ENCODE peak calls at places on chromosomes 2 and 18, in four cellular contexts. I, N, F and K are unnamed samples. For H3K27me3, the result is how much of the 10 kb centered on the place peaks cover.

GRCh38 chr2:121649402-121649651 is at the start of gene CLASP1:
- DNase-seq in I (peak), F (peak), N (peak), K (peak)

GRCh38 chr2:201466050-201466660 is 14.6 kb downstream of the STRADB start:
- DNase-seq in N (no peak), F (no peak), I (no peak), K (peak)

GRCh38 chr2:100265226-100265625 is 57.1 kb downstream of the LONRF2 start:
- DNase-seq in I (no peak), F (no peak), N (no peak), K (no peak)

GRCh38 chr2:51027442-51027841 is 4.5 kb downstream of the NRXN1 start:
- DNase-seq in I (no peak), N (no peak), F (no peak), K (no peak)

GRCh38 chr2:126788113-126788512 is 110.6 kb upstream of the TEX51 start:
- DNase-seq in F (no peak), I (no peak), N (no peak), K (no peak)

GRCh38 chr18:78421392-78421791 is 558.2 kb upstream of the SALL3 start:
- DNase-seq in N (no peak), F (no peak), I (no peak), K (no peak)

GRCh38 chr2:227415538-227416424 is 28.0 kb upstream of the SCYGR1 start:
- DNase-seq in F (no peak), I (peak), N (no peak), K (peak)

GRCh38 chr2:6510547-6510946 is 355.2 kb downstream of the CMPK2 start:
- DNase-seq in I (no peak), F (no peak), N (no peak), K (no peak)

GRCh38 chr18:61413388-61413787 is 80.2 kb downstream of the CDH20 start:
- DNase-seq in I (no peak), N (no peak), F (no peak), K (no peak)

GRCh38 chr2:168830958-168831357 is 28.5 kb downstream of the NOSTRIN start:
- DNase-seq in F (no peak), N (no peak), I (no peak), K (no peak)

GRCh38 chr2:43251171-43251731 is 24.8 kb upstream of the ZFP36L2 start:
- DNase-seq in I (no peak), F (no peak), N (peak), K (peak)

GRCh38 chr2:23478087-23478932 is 93.3 kb downstream of the KLHL29 start:
- DNase-seq in N (no peak), F (no peak), I (no peak), K (no peak)

GRCh38 chr18:57951999-57952774 is 91.8 kb upstream of the NEDD4L start:
- DNase-seq in F (no peak), I (no peak), N (no peak), K (peak)

GRCh38 chr18:45637546-45638327 is 22.5 kb downstream of the SLC14A2 start:
- DNase-seq in F (no peak), N (no peak), I (peak), K (no peak)

GRCh38 chr2:204491528-204491927 is 53.7 kb upstream of the PARD3B start:
- DNase-seq in N (no peak), I (no peak), F (no peak), K (peak)

GRCh38 chr2:43161650-43162542 is 64.5 kb downstream of the ZFP36L2 start:
- DNase-seq in I (no peak), F (no peak), N (no peak), K (no peak)

GRCh38 chr18:46158498-46158897 is 54.3 kb downstream of the HAUS1 start:
- DNase-seq in F (no peak), N (no peak), I (no peak), K (peak)

GRCh38 chr2:25514043-25514627 is 159.2 kb downstream of the DTNB start:
- DNase-seq in F (no peak), N (no peak), I (no peak), K (no peak)

GRCh38 chr2:198173242-198173641 is 368.8 kb downstream of the PLCL1 start:
- DNase-seq in F (no peak), I (no peak), N (peak), K (no peak)

GRCh38 chr2:23916727-23917458 is 10.0 kb downstream of the ATAD2B start:
- DNase-seq in I (no peak), F (no peak), N (no peak), K (no peak)

GRCh38 chr2:31764169-31764568 is 183.4 kb upstream of the SRD5A2 start:
- DNase-seq in F (no peak), N (no peak), I (no peak), K (no peak)

GRCh38 chr2:161436411-161436810 is 20.3 kb downstream of the TBR1 start:
- DNase-seq in F (no peak), N (no peak), I (no peak), K (peak)

GRCh38 chr2:147382322-147382948 is 462.4 kb upstream of the ACVR2A start:
- DNase-seq in N (no peak), I (no peak), F (no peak), K (peak)

GRCh38 chr2:80687524-80687923 is 383.0 kb upstream of the LRRTM1 start:
- DNase-seq in F (no peak), I (no peak), N (no peak), K (no peak)

GRCh38 chr2:56077352-56077915 is 106.4 kb upstream of the CCDC85A start:
- DNase-seq in F (peak), N (peak), I (no peak), K (no peak)

GRCh38 chr18:12296457-12296856 is 11.6 kb upstream of the TUBB6 start:
- DNase-seq in F (no peak), I (no peak), N (no peak), K (no peak)

GRCh38 chr2:234156326-234156725 is 105.8 kb downstream of the SPP2 start:
- DNase-seq in N (peak), I (no peak), F (no peak), K (no peak)

GRCh38 chr2:176184749-176185148 is 3.7 kb upstream of the HOXD1 start:
- DNase-seq in F (no peak), N (no peak), I (no peak), K (no peak)

GRCh38 chr2:176186024-176186423 is 2.4 kb upstream of the HOXD1 start:
- DNase-seq in F (no peak), I (no peak), N (no peak), K (no peak)

GRCh38 chr2:176178807-176179271 is 9.6 kb upstream of the HOXD1 start:
- DNase-seq in N (no peak), I (no peak), F (no peak), K (no peak)

GRCh38 chr2:176181551-176181950 is 6.9 kb upstream of the HOXD1 start:
- DNase-seq in N (no peak), I (no peak), F (no peak), K (no peak)

DNA sequence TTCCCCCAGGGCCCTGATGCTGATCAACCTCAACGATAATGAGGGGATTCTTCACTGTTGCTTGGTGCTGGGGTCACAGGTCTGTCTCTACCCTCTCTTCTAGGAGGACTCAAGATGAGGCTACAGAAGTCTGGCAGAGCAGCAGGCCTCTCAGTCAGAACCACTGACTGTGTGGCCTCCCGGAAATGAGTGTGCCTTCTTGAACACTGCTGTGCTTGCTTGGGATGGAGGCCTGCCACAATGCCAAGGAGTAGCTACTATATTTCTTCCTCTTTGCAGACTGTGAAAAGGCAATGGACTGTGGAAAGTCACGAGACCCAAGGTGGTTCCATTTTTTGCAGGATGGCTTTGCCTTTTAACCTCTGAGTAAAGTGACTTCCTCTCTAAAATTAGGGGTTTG is 5.8 kb upstream of the HOXD1 start:
- DNase-seq in N (no peak), F (no peak), I (no peak), K (no peak)
- H3K27me3 ChIP-seq in N (half or more), F (under half), I (half or more), K (under half)

DNA sequence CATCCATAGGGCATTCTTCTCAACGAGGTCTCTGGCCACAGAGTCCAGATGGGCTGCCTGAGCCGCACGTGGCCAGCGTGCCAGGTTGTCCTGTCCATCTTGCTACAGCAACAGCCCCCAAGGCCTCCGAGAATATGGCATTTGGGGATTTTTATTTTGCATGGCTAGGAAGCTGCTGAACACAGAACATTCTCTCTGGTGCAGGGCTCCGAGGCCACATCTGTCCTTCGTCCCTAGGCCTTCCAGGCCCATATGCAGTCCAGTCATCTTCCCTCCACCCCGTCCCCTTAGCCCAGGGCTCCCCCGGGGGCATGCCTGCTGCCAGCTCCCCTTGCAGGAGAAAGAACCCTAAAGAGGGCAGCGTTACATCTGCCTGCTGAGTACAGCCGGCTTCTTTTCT is 2.3 kb downstream of the HDAC4 start:
- DNase-seq in N (no peak), F (no peak), I (no peak), K (no peak)
- H3K4me3 ChIP-seq in N (no peak), F (no peak), I (no peak), K (no peak)

GRCh38 chr18:35991696-35992095 is 19.2 kb downstream of the RMP24 start:
- DNase-seq in N (no peak), F (no peak), I (no peak), K (no peak)
- H3K27me3 ChIP-seq in N (under half), F (under half), I (under half), K (under half)

DNA sequence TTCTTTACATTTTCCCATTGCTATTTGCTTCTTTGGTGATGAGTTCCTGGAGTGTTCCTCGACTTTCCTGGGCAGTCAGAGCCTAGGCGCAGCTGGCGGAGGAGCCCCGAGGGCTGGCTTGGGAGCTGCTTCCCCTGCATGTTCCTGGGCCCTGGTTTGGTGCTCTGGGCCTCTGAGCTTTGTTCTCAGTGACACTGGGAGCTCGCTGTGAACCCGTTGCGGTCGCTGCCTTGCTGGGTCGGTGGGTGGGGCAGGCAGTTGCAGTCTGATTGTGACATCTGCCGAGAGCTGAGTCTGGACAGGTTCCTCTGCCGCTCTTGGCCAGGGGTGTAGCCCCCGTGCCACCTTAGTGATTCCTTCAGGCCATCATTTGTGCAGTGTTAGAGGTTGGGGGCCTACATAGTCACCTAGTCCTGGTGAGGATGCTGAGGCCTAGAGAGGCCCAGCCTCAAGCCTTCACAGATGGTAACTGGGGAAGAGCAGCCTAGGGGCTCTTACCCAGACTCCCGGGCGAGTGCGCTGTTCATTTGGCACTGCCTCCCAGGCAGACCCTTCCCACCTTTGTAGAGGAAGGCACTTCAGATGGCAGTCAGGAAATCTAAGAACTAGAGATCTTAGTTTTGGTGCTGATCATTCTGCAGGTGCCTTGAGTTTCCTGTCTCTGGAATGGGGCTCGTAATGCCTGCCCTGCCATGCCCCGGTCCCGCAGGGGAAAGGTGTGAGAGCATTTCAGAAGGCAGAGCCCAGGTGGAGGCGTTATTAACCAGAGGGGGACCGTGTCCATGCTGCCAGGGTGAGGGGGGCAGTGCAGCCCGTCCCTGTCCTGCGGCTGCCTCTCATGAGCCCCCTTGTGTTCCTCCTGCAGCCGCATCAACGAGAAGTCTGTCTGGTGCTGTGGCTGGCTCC is 8.4 kb downstream of the ASB1 start:
- DNase-seq in I (no peak), F (no peak), N (no peak), K (no peak)
- H3K4me3 ChIP-seq in I (no peak), F (no peak), N (no peak), K (no peak)

GRCh38 chr2:39667142-39667880 is 1.6 kb downstream of the TMEM178A start:
- DNase-seq in F (no peak), N (no peak), I (no peak), K (no peak)
- H3K27me3 ChIP-seq in F (under half), N (under half), I (under half), K (half or more)